ENCODE peak calls at places on chromosomes 7 and 10, in ten cellular contexts. One of them, this sample, is unnamed.

GRCh38 chr7:139943391-139943790 is 114.3 kb downstream of the TBXAS1 start:
- DNase-seq in hepatocyte: no peak
- DNase-seq in tibial artery: no peak
- DNase-seq in fibroblast of mammary gland: no peak
- DNase-seq in PC-9: no peak
- DNase-seq in bronchial epithelial cell: no peak
- DNase-seq in AG04449: no peak
- DNase-seq in foreskin fibroblast: no peak
- DNase-seq in mesothelial cell of epicardium: no peak
- DNase-seq in CD8-positive, alpha-beta T cell: no peak
- DNase-seq in this sample: no peak

GRCh38 chr7:99949645-99950228 is 20.3 kb upstream of the GJC3 start:
- DNase-seq in hepatocyte: no peak
- DNase-seq in tibial artery: no peak
- DNase-seq in fibroblast of mammary gland: peak
- DNase-seq in PC-9: no peak
- DNase-seq in bronchial epithelial cell: peak
- DNase-seq in AG04449: no peak
- DNase-seq in foreskin fibroblast: no peak
- DNase-seq in mesothelial cell of epicardium: no peak
- DNase-seq in CD8-positive, alpha-beta T cell: no peak
- DNase-seq in this sample: no peak

GRCh38 chr7:156160811-156161210 is 348.5 kb upstream of the SHH start:
- DNase-seq in hepatocyte: peak
- DNase-seq in tibial artery: no peak
- DNase-seq in fibroblast of mammary gland: no peak
- DNase-seq in PC-9: no peak
- DNase-seq in bronchial epithelial cell: no peak
- DNase-seq in AG04449: no peak
- DNase-seq in foreskin fibroblast: no peak
- DNase-seq in mesothelial cell of epicardium: no peak
- DNase-seq in CD8-positive, alpha-beta T cell: no peak
- DNase-seq in this sample: no peak

GRCh38 chr7:100465702-100466311 is 1.7 kb upstream of the SPACDR start:
- DNase-seq in hepatocyte: peak
- DNase-seq in tibial artery: peak
- DNase-seq in fibroblast of mammary gland: peak
- DNase-seq in PC-9: no peak
- DNase-seq in bronchial epithelial cell: peak
- DNase-seq in AG04449: no peak
- DNase-seq in foreskin fibroblast: peak
- DNase-seq in mesothelial cell of epicardium: no peak
- DNase-seq in CD8-positive, alpha-beta T cell: no peak
- DNase-seq in this sample: peak

GRCh38 chr10:9615179-9615578 is 1402.5 kb upstream of the CELF2 start:
- DNase-seq in hepatocyte: no peak
- DNase-seq in tibial artery: no peak
- DNase-seq in fibroblast of mammary gland: peak
- DNase-seq in PC-9: no peak
- DNase-seq in bronchial epithelial cell: peak
- DNase-seq in AG04449: no peak
- DNase-seq in foreskin fibroblast: no peak
- DNase-seq in mesothelial cell of epicardium: no peak
- DNase-seq in CD8-positive, alpha-beta T cell: no peak
- DNase-seq in this sample: peak

GRCh38 chr7:42236266-42237161 is 495 bp downstream of the GLI3 start:
- DNase-seq in hepatocyte: peak
- DNase-seq in tibial artery: peak
- DNase-seq in fibroblast of mammary gland: peak
- DNase-seq in PC-9: no peak
- DNase-seq in bronchial epithelial cell: peak
- DNase-seq in AG04449: no peak
- DNase-seq in foreskin fibroblast: peak
- DNase-seq in mesothelial cell of epicardium: peak
- DNase-seq in CD8-positive, alpha-beta T cell: no peak
- DNase-seq in this sample: peak

GRCh38 chr7:144780071-144780608 is 55.7 kb downstream of the TPK1 start:
- DNase-seq in hepatocyte: no peak
- DNase-seq in tibial artery: no peak
- DNase-seq in fibroblast of mammary gland: peak
- DNase-seq in PC-9: no peak
- DNase-seq in bronchial epithelial cell: peak
- DNase-seq in AG04449: no peak
- DNase-seq in foreskin fibroblast: no peak
- DNase-seq in mesothelial cell of epicardium: no peak
- DNase-seq in CD8-positive, alpha-beta T cell: no peak
- DNase-seq in this sample: no peak

GRCh38 chr10:121080324-121080807 is 229.2 kb downstream of the WDR11 start:
- DNase-seq in hepatocyte: peak
- DNase-seq in tibial artery: no peak
- DNase-seq in fibroblast of mammary gland: no peak
- DNase-seq in PC-9: no peak
- DNase-seq in bronchial epithelial cell: no peak
- DNase-seq in AG04449: no peak
- DNase-seq in foreskin fibroblast: no peak
- DNase-seq in mesothelial cell of epicardium: no peak
- DNase-seq in CD8-positive, alpha-beta T cell: no peak
- DNase-seq in this sample: no peak

GRCh38 chr10:119306514-119306951 is 99.2 kb downstream of the GRK5 start:
- DNase-seq in hepatocyte: peak
- DNase-seq in tibial artery: no peak
- DNase-seq in fibroblast of mammary gland: no peak
- DNase-seq in PC-9: peak
- DNase-seq in bronchial epithelial cell: peak
- DNase-seq in AG04449: no peak
- DNase-seq in foreskin fibroblast: no peak
- DNase-seq in mesothelial cell of epicardium: no peak
- DNase-seq in CD8-positive, alpha-beta T cell: peak
- DNase-seq in this sample: peak

GRCh38 chr7:80182630-80183276 is 48.1 kb downstream of the GNAI1 start:
- DNase-seq in hepatocyte: no peak
- DNase-seq in tibial artery: no peak
- DNase-seq in fibroblast of mammary gland: peak
- DNase-seq in PC-9: no peak
- DNase-seq in bronchial epithelial cell: peak
- DNase-seq in AG04449: no peak
- DNase-seq in foreskin fibroblast: no peak
- DNase-seq in mesothelial cell of epicardium: no peak
- DNase-seq in CD8-positive, alpha-beta T cell: no peak
- DNase-seq in this sample: peak

GRCh38 chr10:48731654-48732053 is 47.0 kb downstream of the WDFY4 start:
- DNase-seq in hepatocyte: no peak
- DNase-seq in tibial artery: no peak
- DNase-seq in fibroblast of mammary gland: no peak
- DNase-seq in PC-9: no peak
- DNase-seq in bronchial epithelial cell: no peak
- DNase-seq in AG04449: no peak
- DNase-seq in foreskin fibroblast: no peak
- DNase-seq in mesothelial cell of epicardium: no peak
- DNase-seq in CD8-positive, alpha-beta T cell: no peak
- DNase-seq in this sample: no peak

GRCh38 chr7:44050915-44051560 is 6.5 kb downstream of the DBNL start:
- DNase-seq in hepatocyte: no peak
- DNase-seq in tibial artery: no peak
- DNase-seq in fibroblast of mammary gland: no peak
- DNase-seq in PC-9: no peak
- DNase-seq in bronchial epithelial cell: no peak
- DNase-seq in AG04449: no peak
- DNase-seq in foreskin fibroblast: no peak
- DNase-seq in mesothelial cell of epicardium: no peak
- DNase-seq in CD8-positive, alpha-beta T cell: no peak
- DNase-seq in this sample: no peak

GRCh38 chr7:36084485-36085091 is 68.5 kb upstream of the EEPD1 start:
- DNase-seq in hepatocyte: peak
- DNase-seq in tibial artery: no peak
- DNase-seq in fibroblast of mammary gland: peak
- DNase-seq in PC-9: peak
- DNase-seq in bronchial epithelial cell: peak
- DNase-seq in AG04449: no peak
- DNase-seq in foreskin fibroblast: peak
- DNase-seq in mesothelial cell of epicardium: no peak
- DNase-seq in CD8-positive, alpha-beta T cell: no peak
- DNase-seq in this sample: peak

GRCh38 chr10:68792115-68792514 is 35.2 kb upstream of the STOX1 start:
- DNase-seq in hepatocyte: no peak
- DNase-seq in tibial artery: no peak
- DNase-seq in fibroblast of mammary gland: peak
- DNase-seq in PC-9: no peak
- DNase-seq in bronchial epithelial cell: peak
- DNase-seq in AG04449: no peak
- DNase-seq in foreskin fibroblast: no peak
- DNase-seq in mesothelial cell of epicardium: no peak
- DNase-seq in CD8-positive, alpha-beta T cell: no peak
- DNase-seq in this sample: no peak

GRCh38 chr7:77553123-77553522 is 16.0 kb downstream of the PTPN12 start:
- DNase-seq in hepatocyte: no peak
- DNase-seq in tibial artery: no peak
- DNase-seq in fibroblast of mammary gland: peak
- DNase-seq in PC-9: no peak
- DNase-seq in bronchial epithelial cell: no peak
- DNase-seq in AG04449: no peak
- DNase-seq in foreskin fibroblast: no peak
- DNase-seq in mesothelial cell of epicardium: no peak
- DNase-seq in CD8-positive, alpha-beta T cell: no peak
- DNase-seq in this sample: peak

GRCh38 chr7:122161628-122162027 is 17.6 kb upstream of the AASS start:
- DNase-seq in hepatocyte: no peak
- DNase-seq in tibial artery: no peak
- DNase-seq in fibroblast of mammary gland: no peak
- DNase-seq in PC-9: no peak
- DNase-seq in bronchial epithelial cell: no peak
- DNase-seq in AG04449: no peak
- DNase-seq in foreskin fibroblast: no peak
- DNase-seq in mesothelial cell of epicardium: no peak
- DNase-seq in CD8-positive, alpha-beta T cell: no peak
- DNase-seq in this sample: peak

GRCh38 chr7:97971990-97972943 is 17.7 kb downstream of the OCM2 start:
- DNase-seq in hepatocyte: peak
- DNase-seq in tibial artery: peak
- DNase-seq in fibroblast of mammary gland: peak
- DNase-seq in PC-9: peak
- DNase-seq in bronchial epithelial cell: peak
- DNase-seq in AG04449: no peak
- DNase-seq in foreskin fibroblast: peak
- DNase-seq in mesothelial cell of epicardium: peak
- DNase-seq in CD8-positive, alpha-beta T cell: peak
- DNase-seq in this sample: peak
- TF ChIP-seq CTCF in hepatocyte: peak
- TF ChIP-seq CTCF in tibial artery: no peak
- TF ChIP-seq CTCF in fibroblast of mammary gland: peak
- TF ChIP-seq CTCF in PC-9: no peak
- TF ChIP-seq CTCF in bronchial epithelial cell: peak
- TF ChIP-seq CTCF in AG04449: peak
- TF ChIP-seq CTCF in foreskin fibroblast: peak
- TF ChIP-seq CTCF in mesothelial cell of epicardium: no peak
- TF ChIP-seq CTCF in CD8-positive, alpha-beta T cell: peak
- TF ChIP-seq CTCF in this sample: no peak

DNA sequence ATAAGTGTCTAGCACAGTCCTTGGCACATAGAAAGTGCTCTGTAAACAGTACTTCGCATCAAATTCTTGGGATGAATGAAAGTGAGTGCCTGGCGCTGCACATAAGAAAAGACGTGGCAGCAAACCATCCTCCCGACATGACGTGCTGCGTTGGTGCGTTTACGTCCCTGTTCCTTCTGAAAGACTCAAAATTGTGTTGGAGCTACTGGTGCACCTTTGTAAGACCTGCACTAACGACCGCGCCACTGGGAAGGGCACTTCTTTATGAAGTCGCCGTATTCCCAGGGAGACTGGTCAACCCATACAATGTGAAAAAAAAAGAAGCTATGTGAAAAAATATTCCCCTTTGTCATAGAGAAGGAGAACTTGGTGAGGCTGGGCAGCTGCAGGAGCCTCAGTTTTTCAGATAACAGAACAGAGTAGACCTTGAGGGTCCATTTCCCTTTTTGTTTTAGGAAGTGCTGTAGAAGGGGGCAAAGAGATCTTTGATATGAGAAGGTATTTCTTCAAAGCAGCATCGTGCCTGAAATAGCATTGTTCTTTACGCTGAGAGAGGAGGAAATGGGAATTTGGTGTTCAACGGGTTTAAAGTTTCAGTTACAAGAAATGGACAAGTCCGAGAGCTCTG is 91.7 kb downstream of the PTPRE start:
- DNase-seq in hepatocyte: no peak
- DNase-seq in tibial artery: no peak
- DNase-seq in fibroblast of mammary gland: no peak
- DNase-seq in PC-9: no peak
- DNase-seq in bronchial epithelial cell: no peak
- DNase-seq in AG04449: no peak
- DNase-seq in foreskin fibroblast: no peak
- DNase-seq in mesothelial cell of epicardium: no peak
- DNase-seq in CD8-positive, alpha-beta T cell: no peak
- DNase-seq in this sample: no peak
- TF ChIP-seq CTCF in hepatocyte: no peak
- TF ChIP-seq CTCF in tibial artery: no peak
- TF ChIP-seq CTCF in fibroblast of mammary gland: no peak
- TF ChIP-seq CTCF in PC-9: no peak
- TF ChIP-seq CTCF in bronchial epithelial cell: no peak
- TF ChIP-seq CTCF in AG04449: no peak
- TF ChIP-seq CTCF in foreskin fibroblast: no peak
- TF ChIP-seq CTCF in mesothelial cell of epicardium: no peak
- TF ChIP-seq CTCF in CD8-positive, alpha-beta T cell: no peak
- TF ChIP-seq CTCF in this sample: no peak

GRCh38 chr10:85105614-85106013 is 777.2 kb downstream of the CCSER2 start:
- DNase-seq in hepatocyte: peak
- DNase-seq in tibial artery: no peak
- DNase-seq in fibroblast of mammary gland: no peak
- DNase-seq in PC-9: no peak
- DNase-seq in bronchial epithelial cell: no peak
- DNase-seq in AG04449: no peak
- DNase-seq in foreskin fibroblast: no peak
- DNase-seq in mesothelial cell of epicardium: no peak
- DNase-seq in CD8-positive, alpha-beta T cell: no peak
- DNase-seq in this sample: no peak
- TF ChIP-seq CTCF in hepatocyte: peak
- TF ChIP-seq CTCF in tibial artery: no peak
- TF ChIP-seq CTCF in fibroblast of mammary gland: no peak
- TF ChIP-seq CTCF in PC-9: no peak
- TF ChIP-seq CTCF in bronchial epithelial cell: no peak
- TF ChIP-seq CTCF in AG04449: no peak
- TF ChIP-seq CTCF in foreskin fibroblast: no peak
- TF ChIP-seq CTCF in mesothelial cell of epicardium: no peak
- TF ChIP-seq CTCF in CD8-positive, alpha-beta T cell: no peak
- TF ChIP-seq CTCF in this sample: no peak

DNA sequence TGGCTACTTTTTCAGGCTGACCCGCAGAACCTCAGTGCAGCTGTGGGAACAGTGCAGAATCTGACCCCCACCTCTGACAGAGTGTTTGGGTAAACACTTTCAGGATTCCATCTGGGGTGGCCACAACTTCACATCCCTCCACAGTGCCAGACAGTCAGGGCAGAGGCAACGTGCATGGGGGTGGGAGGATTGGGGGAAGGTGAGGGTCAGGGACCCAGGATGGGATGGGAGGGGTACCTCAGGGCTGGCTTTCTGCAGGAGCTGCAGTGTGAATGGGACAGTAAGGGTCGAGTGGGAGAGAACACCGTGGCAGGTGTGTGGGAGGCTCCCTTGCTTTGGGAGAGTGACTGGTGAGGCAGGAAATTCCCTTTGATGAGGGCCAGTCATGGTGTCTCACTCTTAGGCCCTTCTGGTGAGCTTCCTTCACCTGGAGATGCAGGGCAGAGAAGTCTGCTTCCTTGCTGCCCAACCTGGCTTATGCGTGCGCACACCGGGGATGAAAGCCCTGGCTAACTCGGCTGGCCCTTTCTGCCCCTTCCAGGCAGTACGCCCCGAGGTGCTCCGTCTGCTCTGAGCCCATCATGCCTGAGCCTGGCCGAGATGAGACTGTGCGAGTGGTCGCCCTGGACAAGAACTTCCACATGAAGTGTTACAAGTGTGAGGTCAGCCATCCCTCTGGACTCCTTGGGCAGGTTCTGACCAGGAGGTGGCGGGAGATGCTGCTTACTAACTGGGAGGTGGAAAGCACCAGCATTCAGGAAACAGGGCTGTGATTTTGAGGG is 8.4 kb downstream of the ZYX start:
- DNase-seq in hepatocyte: no peak
- DNase-seq in tibial artery: no peak
- DNase-seq in fibroblast of mammary gland: peak
- DNase-seq in PC-9: no peak
- DNase-seq in bronchial epithelial cell: no peak
- DNase-seq in AG04449: no peak
- DNase-seq in foreskin fibroblast: no peak
- DNase-seq in mesothelial cell of epicardium: no peak
- DNase-seq in CD8-positive, alpha-beta T cell: no peak
- DNase-seq in this sample: no peak
- TF ChIP-seq CTCF in hepatocyte: no peak
- TF ChIP-seq CTCF in tibial artery: no peak
- TF ChIP-seq CTCF in fibroblast of mammary gland: peak
- TF ChIP-seq CTCF in PC-9: no peak
- TF ChIP-seq CTCF in bronchial epithelial cell: no peak
- TF ChIP-seq CTCF in AG04449: no peak
- TF ChIP-seq CTCF in foreskin fibroblast: no peak
- TF ChIP-seq CTCF in mesothelial cell of epicardium: no peak
- TF ChIP-seq CTCF in CD8-positive, alpha-beta T cell: no peak
- TF ChIP-seq CTCF in this sample: no peak

This sample was measured in astrocyte.